ENCODE peak calls at places on chromosomes 11 and 22, in six cellular contexts. One of them, this sample, is unnamed.

GRCh38 chr22:34105461-34106062 is 185.3 kb upstream of the LARGE1 start:
- DNase-seq in lower lobe of right lung: peak
- DNase-seq in body of pancreas: peak
- DNase-seq in A549: peak
- DNase-seq in stomach: peak
- DNase-seq in cardiac fibroblast: peak
- DNase-seq in this sample: no peak

GRCh38 chr22:28736296-28737155 is 5.1 kb downstream of the CHEK2 start:
- DNase-seq in lower lobe of right lung: no peak
- DNase-seq in body of pancreas: no peak
- DNase-seq in A549: no peak
- DNase-seq in stomach: no peak
- DNase-seq in cardiac fibroblast: no peak
- DNase-seq in this sample: no peak

GRCh38 chr11:71481101-71481960 is 28.3 kb downstream of the NADSYN1 start:
- DNase-seq in lower lobe of right lung: no peak
- DNase-seq in body of pancreas: no peak
- DNase-seq in A549: no peak
- DNase-seq in stomach: no peak
- DNase-seq in cardiac fibroblast: no peak
- DNase-seq in this sample: no peak

GRCh38 chr11:116792869-116793475 is 1.3 kb upstream of the APOA5 start:
- DNase-seq in lower lobe of right lung: no peak
- DNase-seq in body of pancreas: no peak
- DNase-seq in A549: no peak
- DNase-seq in stomach: no peak
- DNase-seq in cardiac fibroblast: peak
- DNase-seq in this sample: peak

GRCh38 chr11:6431861-6432260 is 8.9 kb downstream of the HPX start:
- DNase-seq in lower lobe of right lung: no peak
- DNase-seq in body of pancreas: no peak
- DNase-seq in A549: peak
- DNase-seq in stomach: no peak
- DNase-seq in cardiac fibroblast: peak
- DNase-seq in this sample: peak

GRCh38 chr11:13169709-13170108 is 107.9 kb upstream of the BMAL1 start:
- DNase-seq in lower lobe of right lung: no peak
- DNase-seq in body of pancreas: no peak
- DNase-seq in A549: peak
- DNase-seq in stomach: no peak
- DNase-seq in cardiac fibroblast: peak
- DNase-seq in this sample: peak

GRCh38 chr22:31646186-31647019 is 15.6 kb downstream of the PISD start:
- DNase-seq in lower lobe of right lung: no peak
- DNase-seq in body of pancreas: no peak
- DNase-seq in A549: peak
- DNase-seq in stomach: no peak
- DNase-seq in cardiac fibroblast: peak
- DNase-seq in this sample: peak

GRCh38 chr11:126352934-126353801 is 2.3 kb upstream of the ST3GAL4 start:
- DNase-seq in lower lobe of right lung: no peak
- DNase-seq in body of pancreas: no peak
- DNase-seq in A549: peak
- DNase-seq in stomach: no peak
- DNase-seq in cardiac fibroblast: no peak
- DNase-seq in this sample: peak

GRCh38 chr11:32374261-32374711 is 61.1 kb downstream of the WT1 start:
- DNase-seq in lower lobe of right lung: no peak
- DNase-seq in body of pancreas: peak
- DNase-seq in A549: peak
- DNase-seq in stomach: no peak
- DNase-seq in cardiac fibroblast: peak
- DNase-seq in this sample: no peak

GRCh38 chr11:57288771-57289579 is 35.8 kb downstream of the TNKS1BP1 start:
- DNase-seq in lower lobe of right lung: no peak
- DNase-seq in body of pancreas: no peak
- DNase-seq in A549: no peak
- DNase-seq in stomach: no peak
- DNase-seq in cardiac fibroblast: peak
- DNase-seq in this sample: peak

GRCh38 chr11:76588455-76589325 is 81.9 kb downstream of the LRRC32 start:
- DNase-seq in lower lobe of right lung: peak
- DNase-seq in body of pancreas: peak
- DNase-seq in A549: no peak
- DNase-seq in stomach: peak
- DNase-seq in cardiac fibroblast: peak
- DNase-seq in this sample: peak

GRCh38 chr22:48357961-48358360 is 1469.7 kb downstream of the BRD1 start:
- DNase-seq in lower lobe of right lung: peak
- DNase-seq in body of pancreas: no peak
- DNase-seq in A549: no peak
- DNase-seq in stomach: no peak
- DNase-seq in cardiac fibroblast: no peak
- DNase-seq in this sample: no peak
- H3K4me3 ChIP-seq in lower lobe of right lung: no peak
- H3K4me3 ChIP-seq in body of pancreas: no peak
- H3K4me3 ChIP-seq in A549: no peak
- H3K4me3 ChIP-seq in stomach: no peak
- H3K4me3 ChIP-seq in cardiac fibroblast: no peak
- H3K4me3 ChIP-seq in this sample: no peak

GRCh38 chr11:41498726-41499125 is 39.3 kb upstream of the LRRC4C start:
- DNase-seq in lower lobe of right lung: no peak
- DNase-seq in body of pancreas: no peak
- DNase-seq in A549: peak
- DNase-seq in stomach: no peak
- DNase-seq in cardiac fibroblast: peak
- DNase-seq in this sample: peak
- TF ChIP-seq CTCF in lower lobe of right lung: no peak
- TF ChIP-seq CTCF in body of pancreas: peak
- TF ChIP-seq CTCF in A549: no peak
- TF ChIP-seq CTCF in stomach: no peak
- TF ChIP-seq CTCF in cardiac fibroblast: peak
- TF ChIP-seq CTCF in this sample: no peak

DNA sequence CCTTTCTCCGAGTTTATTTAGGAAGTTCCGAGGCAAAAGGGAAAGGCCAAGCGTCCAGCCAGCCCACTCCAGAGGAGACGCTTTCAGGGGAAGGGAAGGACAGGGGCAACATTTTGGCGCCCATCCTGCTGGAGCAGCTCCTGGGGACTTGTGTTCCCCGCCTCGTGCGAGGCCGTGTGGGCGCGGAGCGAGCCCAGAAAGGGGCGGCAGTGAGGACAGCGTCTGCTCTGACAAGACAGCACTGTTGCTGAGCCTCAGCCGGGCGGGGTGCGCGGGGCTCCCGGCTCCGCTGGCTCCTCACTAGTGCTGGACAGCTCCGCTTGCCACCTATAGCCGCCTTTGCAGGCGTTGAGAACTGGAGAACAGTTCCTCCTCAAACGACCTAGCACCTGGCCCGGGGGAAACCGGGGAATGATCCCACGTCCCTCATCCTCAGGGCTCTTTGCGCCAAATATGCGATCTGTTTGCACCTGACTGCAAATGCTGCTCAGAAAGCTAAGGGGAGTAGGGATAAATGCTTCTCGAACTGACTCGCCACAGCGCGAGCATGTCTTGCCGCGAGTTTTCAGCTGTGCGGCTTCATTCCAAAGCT is 722 bp upstream of the GUCY1A2 start:
- DNase-seq in lower lobe of right lung: peak
- DNase-seq in body of pancreas: peak
- DNase-seq in A549: peak
- DNase-seq in stomach: peak
- DNase-seq in cardiac fibroblast: peak
- DNase-seq in this sample: peak
- H3K4me3 ChIP-seq in lower lobe of right lung: peak
- H3K4me3 ChIP-seq in body of pancreas: no peak
- H3K4me3 ChIP-seq in A549: peak
- H3K4me3 ChIP-seq in stomach: peak
- H3K4me3 ChIP-seq in cardiac fibroblast: peak
- H3K4me3 ChIP-seq in this sample: peak

DNA sequence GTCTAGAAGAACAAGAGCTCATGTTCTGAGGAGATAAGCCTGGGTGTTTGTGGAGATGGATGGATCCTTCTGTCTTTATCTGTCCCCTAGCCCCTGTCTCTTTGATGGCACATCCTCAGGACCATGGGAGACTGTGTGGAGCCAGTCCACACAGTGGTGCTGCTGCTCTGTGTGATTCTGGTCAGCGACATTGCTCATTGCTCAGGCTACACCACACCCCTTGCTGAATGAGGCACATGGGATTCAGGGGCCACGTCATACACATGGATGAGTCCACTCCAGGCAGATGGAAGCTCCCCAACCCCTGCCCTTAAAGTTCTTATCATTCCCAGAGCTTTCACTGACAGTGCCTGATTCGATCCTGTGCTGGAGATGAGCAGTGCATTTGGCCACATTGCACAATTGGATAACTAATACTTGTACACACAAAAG is 222.2 kb downstream of the NAV2 start:
- DNase-seq in lower lobe of right lung: no peak
- DNase-seq in body of pancreas: no peak
- DNase-seq in A549: no peak
- DNase-seq in stomach: no peak
- DNase-seq in cardiac fibroblast: peak
- DNase-seq in this sample: peak
- TF ChIP-seq CTCF in lower lobe of right lung: no peak
- TF ChIP-seq CTCF in body of pancreas: no peak
- TF ChIP-seq CTCF in A549: no peak
- TF ChIP-seq CTCF in stomach: no peak
- TF ChIP-seq CTCF in cardiac fibroblast: no peak
- TF ChIP-seq CTCF in this sample: no peak

GRCh38 chr11:119338318-119338890 is 2.3 kb downstream of the C1QTNF5 start:
- DNase-seq in lower lobe of right lung: peak
- DNase-seq in body of pancreas: peak
- DNase-seq in A549: peak
- DNase-seq in stomach: peak
- DNase-seq in cardiac fibroblast: peak
- DNase-seq in this sample: peak

GRCh38 chr11:119335091-119335654 is 846 bp downstream of the RNF26 start:
- DNase-seq in lower lobe of right lung: no peak
- DNase-seq in body of pancreas: no peak
- DNase-seq in A549: no peak
- DNase-seq in stomach: no peak
- DNase-seq in cardiac fibroblast: no peak
- DNase-seq in this sample: no peak

GRCh38 chr11:119337581-119338317 is 2.9 kb downstream of the C1QTNF5 start:
- DNase-seq in lower lobe of right lung: peak
- DNase-seq in body of pancreas: no peak
- DNase-seq in A549: no peak
- DNase-seq in stomach: no peak
- DNase-seq in cardiac fibroblast: peak
- DNase-seq in this sample: no peak

GRCh38 chr11:119335655-119336543 is 1.6 kb downstream of the RNF26 start:
- DNase-seq in lower lobe of right lung: peak
- DNase-seq in body of pancreas: no peak
- DNase-seq in A549: no peak
- DNase-seq in stomach: no peak
- DNase-seq in cardiac fibroblast: no peak
- DNase-seq in this sample: no peak

GRCh38 chr11:119336744-119337469 is 2.6 kb downstream of the RNF26 start:
- DNase-seq in lower lobe of right lung: no peak
- DNase-seq in body of pancreas: no peak
- DNase-seq in A549: no peak
- DNase-seq in stomach: no peak
- DNase-seq in cardiac fibroblast: no peak
- DNase-seq in this sample: no peak
- H3K4me3 ChIP-seq in lower lobe of right lung: no peak
- H3K4me3 ChIP-seq in body of pancreas: no peak
- H3K4me3 ChIP-seq in A549: no peak
- H3K4me3 ChIP-seq in stomach: no peak
- H3K4me3 ChIP-seq in cardiac fibroblast: no peak
- H3K4me3 ChIP-seq in this sample: no peak

DNA sequence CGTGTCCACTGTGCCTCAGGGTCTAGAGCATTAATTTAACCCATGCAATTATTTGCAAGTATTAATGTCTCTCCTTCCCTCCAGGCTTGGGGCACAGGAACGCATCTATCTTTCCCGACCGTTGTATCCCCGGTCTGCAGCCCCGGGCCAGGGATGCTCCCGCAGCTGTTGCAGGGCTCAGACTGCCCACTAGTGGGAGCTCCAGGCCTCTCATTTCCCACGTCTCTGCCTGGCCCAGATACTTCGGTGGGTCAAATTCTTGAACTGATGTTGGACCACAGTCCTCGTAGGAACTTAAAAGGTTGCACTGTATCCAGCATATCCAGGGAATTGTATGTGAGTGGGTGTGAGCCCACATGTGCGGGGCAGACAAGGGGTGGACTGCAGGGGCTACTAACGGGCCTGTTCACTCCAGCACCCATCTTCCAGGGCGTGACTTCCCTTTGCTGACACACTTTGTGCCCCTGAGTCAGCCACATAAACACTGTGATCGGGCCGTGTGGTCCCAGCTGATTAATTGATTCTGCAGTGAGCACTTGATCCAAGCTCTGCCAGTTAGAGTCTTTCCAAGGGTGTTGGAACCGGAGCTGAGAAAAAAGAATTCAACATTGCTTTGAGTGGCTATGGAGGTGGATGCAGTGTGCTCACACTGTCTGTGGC is 451.3 kb downstream of the TBC1D22A start:
- DNase-seq in lower lobe of right lung: no peak
- DNase-seq in body of pancreas: peak
- DNase-seq in A549: peak
- DNase-seq in stomach: peak
- DNase-seq in cardiac fibroblast: peak
- DNase-seq in this sample: peak
- TF ChIP-seq CTCF in lower lobe of right lung: peak
- TF ChIP-seq CTCF in body of pancreas: peak
- TF ChIP-seq CTCF in A549: peak
- TF ChIP-seq CTCF in stomach: peak
- TF ChIP-seq CTCF in cardiac fibroblast: peak
- TF ChIP-seq CTCF in this sample: peak

DNA sequence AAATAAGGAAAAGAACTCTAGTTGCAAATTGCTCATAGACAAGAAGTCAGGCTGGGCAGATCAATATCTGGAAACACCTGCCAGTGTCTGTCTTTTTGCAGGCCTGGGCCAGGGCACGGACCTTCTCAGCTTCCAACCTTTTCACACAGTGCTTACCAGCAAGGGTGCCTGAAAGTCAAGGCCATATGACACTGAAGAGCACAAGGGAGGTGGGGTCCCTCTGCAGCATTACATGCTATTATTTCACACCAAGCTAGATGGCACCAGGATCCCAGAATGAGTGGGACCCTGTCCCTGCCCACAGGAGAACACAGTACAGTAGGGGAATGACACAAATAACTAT is 5.9 kb upstream of the PEX26 start:
- DNase-seq in lower lobe of right lung: no peak
- DNase-seq in body of pancreas: no peak
- DNase-seq in A549: no peak
- DNase-seq in stomach: no peak
- DNase-seq in cardiac fibroblast: no peak
- DNase-seq in this sample: no peak
- H3K4me3 ChIP-seq in lower lobe of right lung: no peak
- H3K4me3 ChIP-seq in body of pancreas: no peak
- H3K4me3 ChIP-seq in A549: no peak
- H3K4me3 ChIP-seq in stomach: no peak
- H3K4me3 ChIP-seq in cardiac fibroblast: no peak
- H3K4me3 ChIP-seq in this sample: no peak